ENCODE peak calls at places on chromosomes 1 and 21, in four cellular contexts. X is GM23338, E is HCT116, J is H1. W is an unnamed sample.

GRCh38 chr1:204684551-204685235 is 845 bp downstream of the LRRN2 start:
- DNase-seq in X (peak; percentile 60), E (no peak), J (no peak), W (no peak)

GRCh38 chr21:42468511-42469131 is 27.4 kb downstream of the RSPH1 start:
- DNase-seq in X (no peak), E (no peak), J (no peak), W (no peak)

GRCh38 chr1:85406887-85407593 is 57.9 kb downstream of the DDAH1 start:
- DNase-seq in X (no peak), E (peak; percentile 33), J (no peak), W (no peak)

GRCh38 chr1:155080250-155081228 is 1.9 kb downstream of the EFNA3 start:
- DNase-seq in X (peak; percentile 98), E (no peak), J (no peak), W (no peak)

GRCh38 chr1:15152318-15153183 is 996 bp upstream of the TMEM51 start:
- DNase-seq in X (peak; percentile 92), E (peak; percentile 87), J (no peak), W (peak; percentile 12)

GRCh38 chr1:38132681-38133080 is 86.1 kb upstream of the POU3F1 start:
- DNase-seq in X (no peak), E (no peak), J (no peak), W (no peak)

GRCh38 chr1:9004731-9005708 is 21.2 kb downstream of the SLC2A7 start:
- DNase-seq in X (peak; percentile 91), E (peak; percentile 72), J (peak; percentile 53), W (peak; percentile 45)

GRCh38 chr21:42583150-42583991 is 69.7 kb downstream of the SLC37A1 start:
- DNase-seq in X (no peak), E (no peak), J (no peak), W (no peak)

GRCh38 chr21:33367309-33367973 is 35.8 kb upstream of the IFNGR2 start:
- DNase-seq in X (no peak), E (no peak), J (no peak), W (no peak)

GRCh38 chr1:42456010-42456753 is at the start of the genes PPCS and ZMYND12:
- DNase-seq in X (peak; percentile 84), E (peak; percentile 75), J (no peak), W (no peak)

GRCh38 chr1:27536767-27537166 is 46.8 kb upstream of the WASF2 start:
- DNase-seq in X (peak; percentile 76), E (no peak), J (no peak), W (no peak)

GRCh38 chr1:96820111-96820510 is 98.5 kb downstream of the PTBP2 start:
- DNase-seq in X (no peak), E (no peak), J (no peak), W (no peak)

GRCh38 chr1:92747735-92748134 is 37.2 kb downstream of the EVI5 start:
- DNase-seq in X (no peak), E (no peak), J (no peak), W (no peak)

GRCh38 chr1:200405273-200405672 is 4.6 kb downstream of the ZNF281 start:
- DNase-seq in X (no peak), E (no peak), J (no peak), W (no peak)

GRCh38 chr1:95068956-95069710 is 3.6 kb downstream of the ALG14 start:
- DNase-seq in X (no peak), E (no peak), J (no peak), W (no peak)

GRCh38 chr1:205913451-205914204 is 29.6 kb downstream of the SLC26A9 start:
- DNase-seq in X (no peak), E (no peak), J (no peak), W (no peak)

GRCh38 chr1:214549604-214550338 is 1.6 kb downstream of the PTPN14 start:
- DNase-seq in X (peak; percentile 60), E (no peak), J (no peak), W (no peak)

GRCh38 chr1:84299536-84300260 is 1.8 kb upstream of the SAMD13 start:
- DNase-seq in X (peak; percentile 37), E (no peak), J (no peak), W (no peak)

GRCh38 chr1:205970486-205970885 is 27.2 kb upstream of the SLC26A9 start:
- DNase-seq in X (no peak), E (no peak), J (no peak), W (no peak)

GRCh38 chr21:17051054-17051453 is 461.8 kb upstream of the CXADR start:
- DNase-seq in X (peak; percentile 1), E (no peak), J (no peak), W (peak; percentile 51)

GRCh38 chr1:244964112-244964971 is 100.0 kb upstream of the HNRNPU start:
- DNase-seq in X (peak; percentile 47), E (no peak), J (no peak), W (no peak)

GRCh38 chr21:42818328-42818749 is 61.0 kb downstream of the WDR4 start:
- DNase-seq in X (peak; percentile 78), E (peak; percentile 33), J (no peak), W (no peak)

GRCh38 chr1:94920061-94920460 is 6.8 kb downstream of the CNN3 start:
- DNase-seq in X (no peak), E (no peak), J (no peak), W (no peak)

GRCh38 chr1:32894019-32894600 is 7.1 kb downstream of the TMEM54 start:
- DNase-seq in X (peak; percentile 48), E (no peak), J (no peak), W (peak; percentile 61)

GRCh38 chr21:24290151-24290833 is 1317.0 kb downstream of the MRPL39 start:
- DNase-seq in X (no peak), E (no peak), J (no peak), W (no peak)

GRCh38 chr1:93552751-93553455 is 105.0 kb downstream of the FNBP1L start:
- DNase-seq in X (peak; percentile 68), E (peak; percentile 16), J (no peak), W (no peak)

GRCh38 chr1:94978401-94978800 is 51.5 kb upstream of the CNN3 start:
- DNase-seq in X (no peak), E (no peak), J (no peak), W (no peak)

GRCh38 chr1:9384751-9385245 is 92.1 kb downstream of the SPSB1 start:
- DNase-seq in X (no peak), E (no peak), J (no peak), W (no peak)

GRCh38 chr1:154407021-154407865 is 2.1 kb downstream of the IL6R start:
- DNase-seq in X (no peak), E (no peak), J (no peak), W (no peak)

GRCh38 chr1:7899741-7900140 is 40.9 kb downstream of the TNFRSF9 start:
- DNase-seq in X (no peak), E (no peak), J (no peak), W (no peak)

GRCh38 chr1:197910120-197911110 is 6.8 kb upstream of the LHX9 start:
- DNase-seq in X (peak; percentile 45), E (no peak), J (no peak), W (no peak)

GRCh38 chr1:108871050-108871724 is 5.6 kb upstream of the GPSM2 start:
- DNase-seq in X (no peak), E (no peak), J (no peak), W (no peak)

GRCh38 chr21:42461881-42462877 is 33.8 kb downstream of the RSPH1 start:
- DNase-seq in X (peak; percentile 55), E (no peak), J (no peak), W (no peak)

GRCh38 chr1:186829679-186830587 is 1.2 kb downstream of the PLA2G4A start:
- DNase-seq in X (no peak), E (no peak), J (no peak), W (no peak)

GRCh38 chr1:211483896-211484612 is 7.9 kb downstream of the RD3 start:
- DNase-seq in X (no peak), E (no peak), J (no peak), W (no peak)

GRCh38 chr21:40793057-40793456 is 53.9 kb downstream of the DSCAM start:
- DNase-seq in X (no peak), E (no peak), J (no peak), W (no peak)

GRCh38 chr1:82597620-82598019 is 796.9 kb downstream of the ADGRL2 start:
- DNase-seq in X (no peak), E (no peak), J (no peak), W (no peak)

GRCh38 chr1:153277852-153278251 is 18.4 kb downstream of the LORICRIN start:
- DNase-seq in X (peak; percentile 87), E (peak; percentile 66), J (no peak), W (no peak)

GRCh38 chr21:36918291-36918690 is 48.2 kb downstream of the HLCS start:
- DNase-seq in X (no peak), E (no peak), J (no peak), W (no peak)

DNA sequence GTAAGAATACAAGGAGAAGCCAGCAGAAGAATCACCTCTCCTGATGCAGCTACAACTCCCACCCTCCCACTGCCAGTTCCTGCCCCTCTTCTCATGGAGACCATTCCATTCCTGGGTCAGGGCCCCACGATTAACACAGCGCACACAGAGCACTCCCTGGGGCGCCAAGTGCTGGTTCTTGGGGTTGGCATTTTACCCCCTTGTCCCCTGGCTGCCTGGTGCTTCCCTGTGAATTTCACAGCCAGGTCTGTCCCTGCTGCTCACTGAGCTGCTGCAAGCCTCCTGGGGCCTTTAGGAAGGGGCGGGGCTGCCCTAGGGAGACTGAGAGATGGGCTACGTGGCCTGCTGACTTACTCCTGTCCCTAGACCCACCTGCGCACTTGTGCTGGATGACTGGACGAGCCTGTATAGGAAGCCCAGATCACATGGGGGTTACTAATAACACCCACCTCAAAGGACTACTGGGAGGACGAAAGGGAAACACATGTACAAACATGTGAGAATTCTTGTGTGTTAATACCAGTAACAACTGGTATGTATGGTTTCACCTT is 4.8 kb downstream of the ZNF672 start:
- DNase-seq in X (no peak), E (no peak), J (no peak), W (no peak)
- H3K27ac ChIP-seq in X (no peak overlapping the region), E (no peak overlapping the region), J (no peak overlapping the region), W (no peak overlapping the region)

GRCh38 chr1:183470961-183471747 is 1.1 kb upstream of the SMG7 start:
- DNase-seq in X (peak; percentile 84), E (peak; percentile 68), J (no peak), W (no peak)
- TF ChIP-seq EZH2 in X (no peak), E (no peak), J (no peak), W (no peak)

DNA sequence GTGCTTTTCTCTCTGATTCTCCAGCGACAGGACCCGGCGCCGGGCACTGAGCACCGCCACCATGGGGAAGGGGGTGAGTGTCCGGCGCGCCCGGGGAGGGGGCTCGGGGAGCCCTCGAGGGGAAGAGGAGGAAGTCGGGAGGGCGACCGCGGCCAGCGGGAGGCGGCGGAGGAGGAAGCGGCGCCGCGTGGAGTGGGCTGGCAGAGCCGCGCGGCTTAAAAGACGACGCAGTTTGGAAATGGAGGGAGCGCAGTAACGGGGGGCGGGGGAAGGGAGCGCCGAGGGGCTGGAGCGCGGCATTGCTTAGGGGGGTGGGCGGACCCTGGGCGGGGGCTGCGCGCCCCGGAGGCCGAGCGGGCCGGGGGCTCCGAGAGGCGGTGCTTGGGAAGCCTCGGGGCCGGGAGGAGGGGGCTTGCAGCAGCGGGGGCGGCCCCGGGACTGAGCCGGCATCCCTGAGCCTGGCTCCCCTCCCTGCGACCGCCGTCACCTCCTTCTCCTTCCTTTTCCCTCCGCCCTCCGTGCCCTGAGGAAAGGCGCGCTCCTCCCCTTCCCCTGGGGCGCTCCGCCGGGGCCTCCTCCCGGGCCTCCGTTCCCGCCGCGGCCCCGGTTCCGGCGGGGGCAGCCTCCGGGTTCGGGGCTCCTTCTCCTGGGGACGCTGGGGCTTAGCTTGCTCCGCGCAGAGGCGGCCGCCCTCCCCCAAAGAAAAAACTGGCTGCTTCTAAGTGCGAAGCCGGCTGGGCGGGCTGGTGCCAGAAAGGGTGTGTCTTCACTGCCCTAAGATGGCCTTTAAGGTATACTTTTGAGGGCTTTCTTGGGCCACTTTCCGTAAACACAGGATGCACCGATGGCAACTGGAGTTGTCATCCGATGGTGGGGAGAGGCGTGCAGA is 651 bp downstream of the ATP1A1 start:
- DNase-seq in X (peak; percentile 72), E (no peak), J (no peak), W (no peak)
- TF ChIP-seq POLR2AphosphoS5 in X (peak; percentile 42), E (peak; percentile 36), J (peak; percentile 67), W (no peak)

GRCh38 chr1:242764161-242764560 is 239.7 kb upstream of the PLD5 start:
- DNase-seq in X (no peak), E (no peak), J (no peak), W (no peak)

GRCh38 chr1:242761556-242761955 is 237.1 kb upstream of the PLD5 start:
- DNase-seq in X (no peak), E (no peak), J (no peak), W (no peak)
- H3K27ac ChIP-seq in X (no peak overlapping the region), E (no peak overlapping the region), J (no peak overlapping the region), W (no peak overlapping the region)